ENCODE peak calls at places on chromosomes 2 and 18, in four cellular contexts. N is HepG2, P is K562, J is SK-N-SH. V is an unnamed sample.
A peak's percentile ranks its signal among the peaks of the same experiment; 100 is the strongest.

GRCh38 chr2:12556762-12557161 is 160.0 kb upstream of the TRIB2 start:
- DNase-seq in N (no peak), P (peak; percentile 35), J (no peak), V (no peak)

GRCh38 chr2:200913654-200914053 is 24.5 kb downstream of the NIF3L1 start:
- DNase-seq in P (no peak), N (no peak), J (no peak), V (no peak)

GRCh38 chr2:5725794-5726463 is 33.7 kb downstream of the SOX11 start:
- DNase-seq in P (no peak), J (no peak), N (no peak), V (no peak)

GRCh38 chr2:174656671-174657171 is 59.1 kb upstream of the WIPF1 start:
- DNase-seq in N (no peak), J (no peak), P (no peak), V (no peak)

GRCh38 chr2:39948016-39948719 is 169.1 kb upstream of the THUMPD2 start:
- DNase-seq in P (no peak), N (no peak), J (no peak), V (no peak)

GRCh38 chr2:38076250-38076709 is 329 bp upstream of the CYP1B1 start:
- DNase-seq in N (no peak), P (no peak), J (peak; percentile 95), V (no peak)

GRCh38 chr2:144682248-144682647 is 162.3 kb upstream of the ZEB2 start:
- DNase-seq in N (no peak), P (peak; percentile 81), J (no peak), V (no peak)

GRCh38 chr2:33267745-33268144 is 208.7 kb upstream of the RASGRP3 start:
- DNase-seq in N (no peak), J (no peak), P (no peak), V (no peak)

GRCh38 chr2:172281648-172282576 is 145.5 kb upstream of the ITGA6 start:
- DNase-seq in N (no peak), P (no peak), J (no peak), V (no peak)

GRCh38 chr2:30629866-30630265 is 177.4 kb downstream of the CAPN13 start:
- DNase-seq in N (no peak), J (no peak), P (no peak), V (no peak)

GRCh38 chr2:120798569-120799215 is 63.0 kb downstream of the GLI2 start:
- DNase-seq in N (no peak), J (no peak), P (no peak), V (no peak)

GRCh38 chr2:102512161-102512560 is 39.1 kb downstream of the SLC9A4 start:
- DNase-seq in P (no peak), N (no peak), J (no peak), V (no peak)

GRCh38 chr2:241218131-241219029 is 29.9 kb downstream of the ANO7 start:
- DNase-seq in N (peak; percentile 68), P (peak; percentile 75), J (peak; percentile 88), V (peak; percentile 17)

GRCh38 chr18:421236-422155 is 79.0 kb downstream of the COLEC12 start:
- DNase-seq in P (no peak), J (no peak), N (peak; percentile 14), V (no peak)

GRCh38 chr18:13289501-13290205 is 71.1 kb downstream of the LDLRAD4 start:
- DNase-seq in P (no peak), N (no peak), J (no peak), V (no peak)

GRCh38 chr18:44564922-44565321 is 115.8 kb upstream of the SETBP1 start:
- DNase-seq in P (no peak), J (no peak), N (no peak), V (no peak)

GRCh38 chr18:69580107-69580506 is 179.4 kb downstream of the DOK6 start:
- DNase-seq in P (no peak), J (no peak), N (peak; percentile 1), V (peak; percentile 5)

GRCh38 chr2:239943571-239943970 is 81.6 kb downstream of the NDUFA10 start:
- DNase-seq in J (no peak), P (no peak), N (no peak), V (no peak)

GRCh38 chr18:36274296-36274695 is 23.2 kb upstream of the FHOD3 start:
- DNase-seq in J (no peak), N (no peak), P (no peak), V (no peak)

GRCh38 chr2:52456759-52457377 is 1310.7 kb upstream of the CHAC2 start:
- DNase-seq in N (no peak), J (no peak), P (no peak), V (no peak)

GRCh38 chr18:21513292-21513691 is 87.2 kb downstream of the ESCO1 start:
- DNase-seq in P (no peak), J (no peak), N (no peak), V (no peak)

GRCh38 chr2:207868855-207869596 is 99.3 kb upstream of the FZD5 start:
- DNase-seq in N (no peak), P (no peak), J (no peak), V (no peak)

GRCh38 chr2:207870814-207871213 is 101.1 kb upstream of the FZD5 start:
- DNase-seq in P (no peak), N (no peak), J (no peak), V (no peak)

GRCh38 chr2:207871911-207872310 is 102.2 kb upstream of the FZD5 start:
- DNase-seq in N (no peak), J (no peak), P (no peak), V (no peak)

GRCh38 chr2:207871506-207871905 is 101.8 kb upstream of the FZD5 start:
- DNase-seq in P (no peak), J (no peak), N (no peak), V (no peak)

GRCh38 chr2:207869784-207870778 is 100.4 kb upstream of the FZD5 start:
- DNase-seq in N (peak; percentile 100), P (no peak), J (no peak), V (no peak)
- TF ChIP-seq NFIC in N (peak; percentile 84), P (no peak), J (no peak), V (no peak)

GRCh38 chr2:26535663-26536275 is 57.8 kb upstream of the OTOF start:
- DNase-seq in N (no peak), J (no peak), P (no peak), V (no peak)

GRCh38 chr2:26533661-26534060 is 55.7 kb upstream of the OTOF start:
- DNase-seq in P (no peak), N (no peak), J (no peak), V (no peak)

GRCh38 chr2:26534098-26534864 is 56.4 kb upstream of the OTOF start:
- DNase-seq in J (no peak), P (no peak), N (no peak), V (no peak)

GRCh38 chr2:26536371-26537068 is 58.6 kb upstream of the OTOF start:
- DNase-seq in P (no peak), J (no peak), N (no peak), V (no peak)

GRCh38 chr2:26534865-26535662 is 57.1 kb upstream of the OTOF start:
- DNase-seq in N (no peak), J (no peak), P (no peak), V (no peak)
- H3K4me2 ChIP-seq in N (no peak overlapping the region), J (no peak overlapping the region), P (peak overlapping the region; percentile 14), V (no peak overlapping the region)

GRCh38 chr2:25339791-25340339 is 1.9 kb downstream of the DNMT3A start:
- DNase-seq in J (no peak), P (no peak), N (peak; percentile 46), V (no peak)

GRCh38 chr2:25339121-25339738 is 2.5 kb downstream of the DNMT3A start:
- DNase-seq in P (no peak), N (no peak), J (peak; percentile 26), V (no peak)

GRCh38 chr2:25341031-25341727 is 546 bp downstream of the DNMT3A start:
- DNase-seq in P (peak; percentile 55), J (peak; percentile 92), N (no peak), V (no peak)

GRCh38 chr2:25341753-25342371 is at the start of gene DNMT3A:
- DNase-seq in J (peak; percentile 94), N (no peak), P (peak; percentile 79), V (no peak)

GRCh38 chr2:25340340-25340886 is 1.3 kb downstream of the DNMT3A start:
- DNase-seq in N (no peak), J (peak; percentile 91), P (peak; percentile 37), V (no peak)
- TF ChIP-seq RAD21 in N (no peak), J (no peak), P (no peak), V (no peak)

GRCh38 chr2:196677404-196677803 is 37.9 kb downstream of the CCDC150 start:
- DNase-seq in N (no peak), J (peak; percentile 25), P (no peak), V (no peak)
- TF ChIP-seq NFIC in N (no peak), J (no peak), P (no peak), V (no peak)

GRCh38 chr2:128617029-128617590 is 298.4 kb upstream of the HS6ST1 start:
- DNase-seq in P (no peak), N (no peak), J (no peak), V (no peak)

GRCh38 chr2:128617661-128618060 is 299.0 kb upstream of the HS6ST1 start:
- DNase-seq in N (no peak), J (no peak), P (no peak), V (no peak)

GRCh38 chr2:128621074-128621473 is 302.4 kb upstream of the HS6ST1 start:
- DNase-seq in P (no peak), J (no peak), N (no peak), V (no peak)

GRCh38 chr2:128619471-128620325 is 301.0 kb upstream of the HS6ST1 start:
- DNase-seq in J (no peak), N (no peak), P (no peak), V (no peak)

DNA sequence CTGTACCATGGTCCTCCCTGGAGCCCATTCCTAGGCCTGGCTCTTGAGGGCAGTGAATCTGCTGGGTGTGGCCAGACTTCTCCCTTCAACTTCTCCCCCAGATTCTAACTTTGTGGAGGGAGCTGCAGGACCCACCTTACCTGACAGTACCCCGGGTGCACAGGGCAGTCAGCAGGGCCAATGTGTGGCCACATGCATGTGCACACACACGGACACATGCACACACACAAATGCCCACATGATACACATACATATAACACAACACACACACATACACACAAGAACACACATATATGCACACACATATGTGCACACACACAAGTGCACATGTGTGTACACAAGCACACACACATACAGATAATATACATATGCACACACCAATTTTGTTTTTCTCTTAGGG is 300.0 kb upstream of the HS6ST1 start:
- DNase-seq in J (no peak), N (no peak), P (no peak), V (no peak)
- H3K4me2 ChIP-seq in J (no peak overlapping the region), N (no peak overlapping the region), P (no peak overlapping the region), V (no peak overlapping the region)

GRCh38 chr18:49694402-49694801 is 118.9 kb downstream of the ACAA2 start:
- DNase-seq in P (no peak), J (no peak), N (no peak), V (no peak)
- TF ChIP-seq RAD21 in P (no peak), J (no peak), N (no peak), V (no peak)

GRCh38 chr2:230873670-230874401 is 9.1 kb downstream of the ITM2C start:
- DNase-seq in N (no peak), J (no peak), P (no peak), V (peak; percentile 74)

GRCh38 chr2:230872968-230873669 is 8.4 kb downstream of the ITM2C start:
- DNase-seq in N (no peak), J (no peak), P (no peak), V (peak; percentile 74)

GRCh38 chr2:230875347-230876315 is 10.9 kb downstream of the ITM2C start:
- DNase-seq in J (no peak), N (no peak), P (no peak), V (no peak)

GRCh38 chr2:230874456-230874855 is 9.7 kb downstream of the ITM2C start:
- DNase-seq in P (no peak), N (no peak), J (no peak), V (no peak)

GRCh38 chr2:230874876-230875275 is 10.1 kb downstream of the ITM2C start:
- DNase-seq in P (no peak), J (no peak), N (no peak), V (no peak)
- TF ChIP-seq NFIC in P (no peak), J (no peak), N (no peak), V (no peak)

V was measured in GM12878.